ENCODE peak calls at places on chromosome 1, in nine cellular contexts. A, L, S, M, Y, Q, E, V and B are unnamed samples.

GRCh38 chr1:106889054-106889453 is 167.4 kb upstream of the PRMT6 start:
- DNase-seq in A (no peak), L (no peak), S (no peak), M (peak; percentile 47), Y (no peak), Q (no peak), E (no peak), V (no peak), B (no peak)

GRCh38 chr1:182786223-182787001 is 3.2 kb upstream of the NPL start:
- DNase-seq in A (no peak), L (peak; percentile 79), S (no peak), M (peak; percentile 78), Y (peak; percentile 89), Q (peak; percentile 39), E (peak; percentile 69), V (peak; percentile 48), B (peak; percentile 50)

GRCh38 chr1:59926381-59927243 is at the start of gene CYP2J2:
- DNase-seq in A (no peak), L (peak; percentile 53), S (peak; percentile 55), M (peak; percentile 75), Y (peak; percentile 11), Q (peak; percentile 35), E (no peak), V (peak; percentile 4), B (peak; percentile 58)

GRCh38 chr1:93844262-93845045 is 34.6 kb downstream of the DNTTIP2 start:
- DNase-seq in A (no peak), L (peak; percentile 28), S (peak; percentile 50), M (peak; percentile 69), Y (peak; percentile 94), Q (peak; percentile 62), E (peak; percentile 86), V (peak; percentile 74), B (peak; percentile 51)

GRCh38 chr1:6785721-6786505 is 659 bp downstream of the CAMTA1 start:
- DNase-seq in A (no peak), L (peak; percentile 57), S (peak; percentile 31), M (peak; percentile 73), Y (peak; percentile 30), Q (peak; percentile 85), E (peak; percentile 15), V (no peak), B (peak; percentile 37)

GRCh38 chr1:170881268-170882265 is 53.8 kb upstream of the MROH9 start:
- DNase-seq in A (no peak), L (no peak), S (no peak), M (peak; percentile 3), Y (peak; percentile 79), Q (no peak), E (peak; percentile 42), V (peak; percentile 17), B (no peak)

GRCh38 chr1:215282557-215282956 is 200.0 kb downstream of the KCNK2 start:
- DNase-seq in A (no peak), L (no peak), S (no peak), M (no peak), Y (no peak), Q (no peak), E (peak; percentile 35), V (peak; percentile 25), B (no peak)

GRCh38 chr1:44347280-44347679 is 7.8 kb downstream of the ERI3 start:
- DNase-seq in A (no peak), L (no peak), S (no peak), M (no peak), Y (no peak), Q (no peak), E (no peak), V (peak; percentile 41), B (no peak)

GRCh38 chr1:21534674-21535378 is 25.6 kb downstream of the ALPL start:
- DNase-seq in A (no peak), L (peak; percentile 56), S (peak; percentile 44), M (peak; percentile 78), Y (peak; percentile 90), Q (peak; percentile 72), E (peak; percentile 77), V (peak; percentile 38), B (peak; percentile 42)

GRCh38 chr1:3651011-3651938 is 1.0 kb upstream of the TP73 start:
- DNase-seq in A (no peak), L (no peak), S (no peak), M (no peak), Y (no peak), Q (no peak), E (no peak), V (no peak), B (no peak)

GRCh38 chr1:24379733-24380315 is 33.8 kb downstream of the STPG1 start:
- DNase-seq in A (no peak), L (no peak), S (peak; percentile 15), M (no peak), Y (peak; percentile 60), Q (no peak), E (peak; percentile 76), V (no peak), B (no peak)

GRCh38 chr1:2890221-2890850 is 88.8 kb upstream of the TTC34 start:
- DNase-seq in A (no peak), L (no peak), S (no peak), M (no peak), Y (no peak), Q (no peak), E (no peak), V (no peak), B (no peak)

GRCh38 chr1:25011966-25012625 is 82.0 kb upstream of the RUNX3 start:
- DNase-seq in A (no peak), L (no peak), S (no peak), M (no peak), Y (no peak), Q (no peak), E (no peak), V (no peak), B (peak; percentile 74)

GRCh38 chr1:52631759-52632331 is 1.1 kb upstream of the SHISAL2A start:
- DNase-seq in A (no peak), L (no peak), S (no peak), M (peak; percentile 17), Y (no peak), Q (no peak), E (no peak), V (no peak), B (peak; percentile 11)

GRCh38 chr1:175823401-175823800 is 80.0 kb upstream of the TNR start:
- DNase-seq in A (no peak), L (no peak), S (no peak), M (no peak), Y (no peak), Q (no peak), E (no peak), V (no peak), B (no peak)

GRCh38 chr1:175822575-175822974 is 79.2 kb upstream of the TNR start:
- DNase-seq in A (no peak), L (no peak), S (no peak), M (no peak), Y (no peak), Q (no peak), E (peak; percentile 46), V (peak; percentile 32), B (no peak)

GRCh38 chr1:175820456-175820855 is 77.1 kb upstream of the TNR start:
- DNase-seq in A (no peak), L (no peak), S (no peak), M (no peak), Y (no peak), Q (no peak), E (no peak), V (no peak), B (no peak)

GRCh38 chr1:175826705-175827104 is 83.3 kb upstream of the TNR start:
- DNase-seq in A (no peak), L (no peak), S (no peak), M (no peak), Y (no peak), Q (no peak), E (no peak), V (no peak), B (no peak)

GRCh38 chr1:175824079-175824478 is 80.7 kb upstream of the TNR start:
- DNase-seq in A (no peak), L (peak; percentile 29), S (no peak), M (peak; percentile 56), Y (no peak), Q (no peak), E (no peak), V (no peak), B (peak; percentile 58)
- TF ChIP-seq CTCF in A (no peak), L (peak; percentile 44), S (no peak), M (peak; percentile 22), Y (peak; percentile 9), Q (peak; percentile 30), E (no peak), V (no peak), B (peak; percentile 34)

GRCh38 chr1:14782741-14783591 is 184.5 kb downstream of the KAZN start:
- DNase-seq in A (no peak), L (no peak), S (no peak), M (peak; percentile 51), Y (peak; percentile 51), Q (no peak), E (no peak), V (no peak), B (no peak)
- TF ChIP-seq CTCF in A (no peak), L (no peak), S (no peak), M (peak; percentile 20), Y (peak; percentile 58), Q (no peak), E (peak; percentile 10), V (no peak), B (no peak)

GRCh38 chr1:197807739-197808453 is 32.6 kb upstream of the DENND1B start:
- DNase-seq in A (no peak), L (no peak), S (no peak), M (no peak), Y (no peak), Q (no peak), E (no peak), V (no peak), B (no peak)

GRCh38 chr1:197810812-197811211 is 35.5 kb upstream of the DENND1B start:
- DNase-seq in A (no peak), L (no peak), S (no peak), M (no peak), Y (no peak), Q (no peak), E (no peak), V (no peak), B (no peak)

GRCh38 chr1:197806718-197807117 is 31.4 kb upstream of the DENND1B start:
- DNase-seq in A (no peak), L (no peak), S (no peak), M (no peak), Y (no peak), Q (no peak), E (no peak), V (no peak), B (no peak)

GRCh38 chr1:197808843-197809242 is 33.6 kb upstream of the DENND1B start:
- DNase-seq in A (no peak), L (no peak), S (no peak), M (no peak), Y (no peak), Q (no peak), E (no peak), V (no peak), B (no peak)

DNA sequence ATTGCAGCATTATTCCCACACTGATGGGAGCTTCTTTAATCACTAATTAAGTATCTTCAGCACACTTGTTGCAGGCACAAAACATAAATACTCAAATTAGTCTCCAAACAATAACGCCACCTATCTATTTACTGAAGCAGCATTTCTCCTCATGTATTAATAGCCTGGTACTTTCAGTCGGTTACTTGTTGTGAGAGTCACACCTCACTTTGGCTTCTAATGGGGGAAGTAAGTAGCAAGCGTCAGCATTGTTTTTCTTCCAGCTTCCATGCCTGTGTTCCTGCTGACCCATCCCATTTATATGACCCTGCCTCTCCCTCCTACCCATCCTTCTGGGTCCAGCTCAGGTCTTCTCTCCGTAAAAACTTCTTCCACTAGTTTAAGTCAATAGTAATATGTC is 31.9 kb upstream of the DENND1B start:
- DNase-seq in A (no peak), L (no peak), S (no peak), M (no peak), Y (no peak), Q (peak; percentile 29), E (no peak), V (no peak), B (no peak)
- TF ChIP-seq CTCF in A (no peak), L (no peak), S (no peak), M (no peak), Y (no peak), Q (no peak), E (no peak), V (no peak), B (no peak)

GRCh38 chr1:152398812-152399698 is 15.0 kb downstream of the CRNN start:
- DNase-seq in A (no peak), L (peak; percentile 38), S (no peak), M (no peak), Y (peak; percentile 20), Q (peak; percentile 23), E (no peak), V (no peak), B (peak; percentile 31)
- TF ChIP-seq CTCF in A (no peak), L (peak; percentile 54), S (no peak), M (peak; percentile 35), Y (peak; percentile 36), Q (peak; percentile 0), E (peak; percentile 10), V (peak; percentile 12), B (peak; percentile 45)